ENCODE peak calls at places on chromosomes 16 and 17, in six cellular contexts. P is cardiac fibroblast, S is HCT116, R is Caco-2, B is tibial nerve, I is transverse colon. H is an unnamed sample.

GRCh38 chr16:79183571-79183970 is 417.0 kb downstream of the MAF start:
- DNase-seq in P (no peak), S (no peak), R (no peak), B (no peak), I (no peak), H (no peak)

GRCh38 chr16:80231888-80232287 is 308.9 kb upstream of the DYNLRB2 start:
- DNase-seq in P (peak; percentile 83), S (no peak), R (no peak), B (no peak), I (no peak), H (peak; percentile 72)

GRCh38 chr17:35245196-35245486 is 2.3 kb downstream of the SLFN5 start:
- DNase-seq in P (peak; percentile 97), S (peak; percentile 68), R (no peak), B (no peak), I (no peak), H (no peak)

GRCh38 chr17:57927048-57927723 is 28.0 kb downstream of the CUEDC1 start:
- DNase-seq in P (peak; percentile 63), S (no peak), R (no peak), B (peak; percentile 35), I (peak; percentile 51), H (no peak)

GRCh38 chr17:46178550-46179198 is 14.6 kb downstream of the KANSL1 start:
- DNase-seq in P (peak; percentile 60), S (no peak), R (no peak), B (no peak), I (no peak), H (no peak)

GRCh38 chr17:7405882-7406825 is 1.5 kb upstream of the NLGN2 start:
- DNase-seq in P (no peak), S (no peak), R (no peak), B (no peak), I (no peak), H (no peak)

GRCh38 chr17:68794636-68795503 is 160.3 kb downstream of the ABCA8 start:
- DNase-seq in P (peak; percentile 75), S (no peak), R (no peak), B (peak; percentile 50), I (no peak), H (peak; percentile 41)

GRCh38 chr17:42660692-42661345 is 1.7 kb downstream of the TUBG2 start:
- DNase-seq in P (peak; percentile 56), S (no peak), R (no peak), B (no peak), I (peak; percentile 60), H (no peak)

GRCh38 chr17:44922136-44922535 is 6.8 kb upstream of the GFAP start:
- DNase-seq in P (no peak), S (no peak), R (no peak), B (no peak), I (peak; percentile 4), H (no peak)

GRCh38 chr16:76818611-76819181 is 372.3 kb upstream of the MON1B start:
- DNase-seq in P (no peak), S (no peak), R (no peak), B (no peak), I (no peak), H (no peak)

GRCh38 chr17:8059131-8059530 is 20.3 kb downstream of the ALOX15B start:
- DNase-seq in P (no peak), S (no peak), R (no peak), B (no peak), I (no peak), H (no peak)

GRCh38 chr17:65522751-65523404 is 38.6 kb downstream of the AXIN2 start:
- DNase-seq in P (no peak), S (no peak), R (no peak), B (no peak), I (no peak), H (no peak)

GRCh38 chr16:17471745-17472075 is 950 bp upstream of the XYLT1 start:
- DNase-seq in P (no peak), S (no peak), R (no peak), B (no peak), I (no peak), H (no peak)

GRCh38 chr16:67655363-67655762 is 4.7 kb downstream of the ACD start:
- DNase-seq in P (no peak), S (no peak), R (no peak), B (no peak), I (no peak), H (no peak)

GRCh38 chr16:68190099-68190498 is 45.8 kb downstream of the ESRP2 start:
- DNase-seq in P (no peak), S (no peak), R (no peak), B (no peak), I (no peak), H (no peak)

GRCh38 chr16:58462997-58463891 is 36.7 kb upstream of the NDRG4 start:
- DNase-seq in P (no peak), S (no peak), R (no peak), B (no peak), I (no peak), H (no peak)

GRCh38 chr17:72667096-72668063 is 425.1 kb downstream of the SLC39A11 start:
- DNase-seq in P (no peak), S (no peak), R (no peak), B (no peak), I (no peak), H (no peak)

GRCh38 chr17:31487648-31488263 is 96.3 kb downstream of the RAB11FIP4 start:
- DNase-seq in P (peak; percentile 7), S (peak; percentile 87), R (peak; percentile 95), B (peak; percentile 51), I (peak; percentile 96), H (peak; percentile 90)

GRCh38 chr16:29029168-29029994 is 44.5 kb downstream of the LAT start:
- DNase-seq in P (peak; percentile 96), S (no peak), R (no peak), B (no peak), I (no peak), H (peak; percentile 79)

GRCh38 chr16:82302007-82302733 is 132.1 kb upstream of the MPHOSPH6 start:
- DNase-seq in P (no peak), S (no peak), R (no peak), B (no peak), I (no peak), H (no peak)

GRCh38 chr16:1877804-1878203 is 5.8 kb upstream of the MEIOB start:
- DNase-seq in P (no peak), S (no peak), R (no peak), B (no peak), I (peak; percentile 54), H (no peak)

GRCh38 chr17:78019976-78020716 is 61.6 kb downstream of the TNRC6C start:
- DNase-seq in P (no peak), S (no peak), R (no peak), B (no peak), I (no peak), H (peak; percentile 51)

GRCh38 chr16:23948949-23949392 is 113.2 kb downstream of the PRKCB start:
- DNase-seq in P (no peak), S (no peak), R (no peak), B (no peak), I (peak; percentile 53), H (no peak)

GRCh38 chr17:16491703-16492612 is at the start of gene LRRC75A:
- DNase-seq in P (no peak), S (no peak), R (no peak), B (no peak), I (peak; percentile 57), H (peak; percentile 44)
- H3K4me3 ChIP-seq in P (peak within 1 kb of the TSS; percentile 41), S (peak within 1 kb of the TSS; percentile 50), R (peak within 1 kb of the TSS; percentile 59), B (peak within 1 kb of the TSS; percentile 41), I (peak within 1 kb of the TSS; percentile 53), H (peak within 1 kb of the TSS; percentile 21)

DNA sequence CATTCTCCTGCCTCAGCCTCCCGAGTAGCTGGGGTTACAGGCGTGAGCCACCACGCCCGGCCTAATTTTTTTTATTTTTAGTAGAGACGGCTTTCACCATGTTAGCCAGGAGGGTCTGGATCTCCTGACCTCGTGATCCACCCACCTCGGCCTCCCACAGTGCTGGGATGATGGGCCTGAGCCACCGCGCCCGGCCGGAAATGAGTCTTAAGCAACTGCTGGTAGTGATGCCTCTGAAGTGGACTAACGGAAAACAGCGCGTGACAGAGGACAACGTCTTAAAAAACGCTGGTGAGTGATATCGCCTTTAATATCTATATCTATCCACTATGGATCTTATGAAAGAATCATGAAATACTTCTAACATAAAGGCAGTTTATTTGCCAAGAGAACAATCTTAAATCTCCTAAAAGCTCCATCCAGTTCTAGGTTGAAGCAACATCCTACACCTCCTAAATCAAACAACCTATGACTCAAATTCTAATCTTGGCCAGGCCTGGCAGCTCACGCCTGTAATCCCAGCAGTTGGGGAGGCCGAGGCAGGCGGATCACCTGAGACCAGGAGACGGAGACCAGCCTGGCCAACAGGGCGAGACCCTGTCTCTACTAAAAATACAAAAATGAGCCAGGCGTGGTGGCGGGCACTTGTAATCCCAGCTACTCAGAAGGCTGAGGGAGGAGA is 69.8 kb downstream of the NXN start:
- DNase-seq in P (peak; percentile 33), S (no peak), R (no peak), B (no peak), I (no peak), H (no peak)
- H3K4me3 ChIP-seq in P (no peak overlapping the region), S (peak overlapping the region; percentile 39), R (no peak overlapping the region), B (no peak overlapping the region), I (no peak overlapping the region), H (no peak overlapping the region)

GRCh38 chr16:50551243-50551642 is 3.0 kb downstream of the NKD1 start:
- DNase-seq in P (no peak), S (no peak), R (no peak), B (no peak), I (no peak), H (no peak)

GRCh38 chr16:50548659-50549560 is 714 bp downstream of the NKD1 start:
- DNase-seq in P (no peak), S (no peak), R (no peak), B (no peak), I (no peak), H (peak; percentile 11)

GRCh38 chr16:50547944-50548658 is at the start of gene NKD1:
- DNase-seq in P (peak; percentile 20), S (peak; percentile 12), R (peak; percentile 76), B (peak; percentile 64), I (peak; percentile 74), H (peak; percentile 68)

GRCh38 chr16:50550035-50550434 is 1.8 kb downstream of the NKD1 start:
- DNase-seq in P (no peak), S (no peak), R (no peak), B (no peak), I (no peak), H (no peak)

DNA sequence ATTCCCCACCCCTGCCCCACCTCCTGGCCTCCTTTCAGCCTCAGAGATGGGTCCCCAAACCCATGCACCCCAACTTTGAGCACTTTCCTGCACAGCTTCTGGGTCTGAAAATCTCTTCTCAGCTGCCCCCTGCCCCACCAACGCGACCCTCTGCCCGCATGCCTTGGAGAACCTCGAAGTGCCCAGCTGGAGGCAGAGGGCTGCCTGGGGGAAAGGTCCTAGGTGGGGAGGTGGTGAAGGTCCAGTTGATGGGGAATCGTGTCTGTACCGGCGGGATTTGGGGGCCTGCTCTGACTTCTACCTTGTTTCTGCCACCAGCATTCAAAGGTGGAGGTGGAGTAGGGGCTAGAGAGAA is 1.3 kb downstream of the NKD1 start:
- DNase-seq in P (no peak), S (no peak), R (no peak), B (no peak), I (no peak), H (no peak)
- H3K4me3 ChIP-seq in P (no peak overlapping the region), S (no peak overlapping the region), R (peak overlapping the region; percentile 87), B (peak overlapping the region; percentile 44), I (no peak overlapping the region), H (no peak overlapping the region)

DNA sequence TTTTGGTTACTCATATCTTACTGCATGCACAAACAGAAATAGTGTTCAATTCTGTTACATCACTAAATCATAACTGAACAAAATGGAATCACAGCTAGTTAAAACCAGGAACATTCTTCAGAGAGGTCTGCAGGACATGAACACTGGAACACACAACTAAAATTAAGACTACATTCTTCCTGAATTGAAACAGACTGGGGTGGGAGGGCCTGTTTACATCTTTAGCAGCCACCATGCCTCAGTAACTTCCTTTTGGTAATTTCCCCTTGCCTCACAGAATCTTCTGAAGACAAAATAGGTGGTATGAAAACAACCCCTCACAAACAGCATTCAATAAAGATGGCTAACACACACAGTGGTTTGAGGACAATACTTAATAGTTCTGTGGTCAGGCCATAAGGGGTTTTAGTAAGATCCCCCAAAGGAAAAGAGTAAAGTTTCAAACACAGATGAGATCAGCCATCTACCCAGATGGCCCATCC is 6.5 kb downstream of the MARF1 start:
- DNase-seq in P (no peak), S (no peak), R (no peak), B (no peak), I (no peak), H (peak; percentile 64)
- H3K4me3 ChIP-seq in P (no peak overlapping the region), S (no peak overlapping the region), R (no peak overlapping the region), B (no peak overlapping the region), I (no peak overlapping the region), H (no peak overlapping the region)